ENCODE peak calls at places on chromosomes 7 and 10, in four cellular contexts. D, Z, X and C are unnamed samples. For H3K4me1, the result is how much of the 10 kb centered on the place peaks cover.

GRCh38 chr10:122648599-122649428 is 50.8 kb downstream of the C10orf120 start:
- DNase-seq in D (peak), Z (no peak), X (peak), C (peak)

GRCh38 chr7:155412416-155413253 is 45.3 kb upstream of the EN2 start:
- DNase-seq in D (peak), Z (no peak), X (no peak), C (peak)

GRCh38 chr7:30451539-30452277 is 26.9 kb downstream of the NOD1 start:
- DNase-seq in D (no peak), Z (no peak), X (no peak), C (no peak)

GRCh38 chr7:128841961-128842673 is 11.9 kb downstream of the FLNC start:
- DNase-seq in D (peak), Z (no peak), X (no peak), C (no peak)

GRCh38 chr7:40243076-40243475 is 108.3 kb downstream of the SUGCT start:
- DNase-seq in D (no peak), Z (no peak), X (no peak), C (no peak)

GRCh38 chr10:101655581-101655980 is 39.4 kb downstream of the FBXW4 start:
- DNase-seq in D (no peak), Z (no peak), X (no peak), C (peak)

GRCh38 chr10:117860823-117861222 is 185.9 kb downstream of the RAB11FIP2 start:
- DNase-seq in D (peak), Z (no peak), X (no peak), C (no peak)

GRCh38 chr10:128178319-128178937 is 52.2 kb upstream of the MKI67 start:
- DNase-seq in D (peak), Z (no peak), X (no peak), C (peak)

GRCh38 chr7:41238851-41239331 is 464.0 kb downstream of the INHBA start:
- DNase-seq in D (no peak), Z (no peak), X (no peak), C (no peak)

GRCh38 chr7:16847381-16847860 is 34.4 kb downstream of the AGR3 start:
- DNase-seq in D (peak), Z (no peak), X (no peak), C (no peak)

GRCh38 chr10:110016037-110016436 is 8.3 kb downstream of the ADD3 start:
- DNase-seq in D (peak), Z (no peak), X (no peak), C (no peak)

GRCh38 chr10:111316607-111317006 is 239.8 kb downstream of the ADRA2A start:
- DNase-seq in D (no peak), Z (no peak), X (no peak), C (no peak)

GRCh38 chr10:71659050-71659738 is 60.4 kb downstream of the C10orf105 start:
- DNase-seq in D (no peak), Z (no peak), X (no peak), C (no peak)

GRCh38 chr7:132321387-132321786 is 254.9 kb downstream of the PLXNA4 start:
- DNase-seq in D (peak), Z (no peak), X (no peak), C (no peak)

GRCh38 chr10:6328708-6329423 is 126.1 kb downstream of the PFKFB3 start:
- DNase-seq in D (no peak), Z (no peak), X (no peak), C (no peak)

GRCh38 chr10:6136215-6137201 is 47.7 kb downstream of the RBM17 start:
- DNase-seq in D (no peak), Z (no peak), X (no peak), C (no peak)

GRCh38 chr7:157751951-157752673 is 415.3 kb downstream of the DNAJB6 start:
- DNase-seq in D (no peak), Z (no peak), X (no peak), C (no peak)

GRCh38 chr10:92517034-92517655 is 56.7 kb downstream of the IDE start:
- DNase-seq in D (peak), Z (peak), X (no peak), C (peak)

GRCh38 chr7:51589111-51589510 is 272.5 kb upstream of the COBL start:
- DNase-seq in D (no peak), Z (no peak), X (no peak), C (no peak)

GRCh38 chr7:155518633-155519032 is 27.7 kb downstream of the CNPY1 start:
- DNase-seq in D (no peak), Z (no peak), X (no peak), C (no peak)

GRCh38 chr7:128910569-128910945 is at the start of gene KCP:
- DNase-seq in D (no peak), Z (no peak), X (peak), C (no peak)

GRCh38 chr10:2978111-2978510 is 89.2 kb upstream of the PFKP start:
- DNase-seq in D (peak), Z (no peak), X (no peak), C (no peak)

GRCh38 chr10:55370021-55370420 is 569.0 kb upstream of the PCDH15 start:
- DNase-seq in D (no peak), Z (no peak), X (no peak), C (no peak)

GRCh38 chr7:130875265-130875741 is 141.3 kb upstream of the KLF14 start:
- DNase-seq in D (peak), Z (no peak), X (peak), C (peak)

GRCh38 chr10:124152139-124152780 is 58.9 kb upstream of the CHST15 start:
- DNase-seq in D (peak), Z (no peak), X (peak), C (peak)

GRCh38 chr10:132486539-132487121 is 51.0 kb upstream of the INPP5A start:
- DNase-seq in D (no peak), Z (no peak), X (no peak), C (no peak)

GRCh38 chr10:132193907-132194552 is 7.3 kb downstream of the DPYSL4 start:
- DNase-seq in D (no peak), Z (no peak), X (peak), C (peak)

GRCh38 chr7:106424476-106425016 is 139.8 kb upstream of the NAMPT start:
- DNase-seq in D (no peak), Z (no peak), X (no peak), C (no peak)

GRCh38 chr7:106423836-106424475 is 139.2 kb upstream of the NAMPT start:
- DNase-seq in D (no peak), Z (no peak), X (no peak), C (no peak)

GRCh38 chr7:106423111-106423510 is 138.3 kb upstream of the NAMPT start:
- DNase-seq in D (no peak), Z (no peak), X (no peak), C (no peak)

GRCh38 chr7:106426803-106427202 is 142.0 kb upstream of the NAMPT start:
- DNase-seq in D (no peak), Z (no peak), X (no peak), C (peak)

DNA sequence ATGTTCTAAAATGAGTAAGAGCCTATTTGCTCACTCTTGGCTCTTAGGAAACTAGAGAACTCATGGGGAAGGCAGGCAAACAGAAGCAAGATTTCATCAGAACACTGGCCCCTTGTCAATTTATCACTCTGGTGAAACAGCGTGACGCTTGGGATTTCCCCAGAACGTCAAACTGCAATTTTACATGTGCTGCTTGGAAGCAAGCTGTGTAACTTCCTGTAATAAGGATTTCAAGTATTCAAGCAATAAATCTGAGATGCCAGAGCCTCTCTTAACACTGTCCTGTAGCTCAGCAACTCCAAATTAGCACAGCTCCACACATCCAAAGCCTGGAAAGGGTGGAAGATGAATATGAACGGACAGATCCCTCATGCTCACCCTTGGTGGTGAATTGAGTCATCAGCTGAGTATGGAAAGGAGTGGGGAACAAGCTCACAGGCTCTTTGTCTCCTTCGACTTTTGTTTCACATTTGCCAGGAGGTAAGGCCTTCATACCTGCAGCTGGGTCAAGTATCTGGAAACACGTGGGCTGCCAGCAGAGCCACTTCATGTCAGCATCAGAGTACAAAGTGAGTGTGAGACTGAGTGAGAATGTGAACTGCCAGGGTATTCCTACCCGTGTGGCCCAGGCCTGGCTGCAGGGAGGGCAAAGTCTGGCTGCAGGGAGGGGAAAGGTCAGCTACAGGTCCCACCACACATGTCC is 140.4 kb upstream of the NAMPT start:
- DNase-seq in D (peak), Z (peak), X (peak), C (peak)
- TF ChIP-seq POLR2A in D (no peak), Z (no peak), X (no peak), C (peak)

DNA sequence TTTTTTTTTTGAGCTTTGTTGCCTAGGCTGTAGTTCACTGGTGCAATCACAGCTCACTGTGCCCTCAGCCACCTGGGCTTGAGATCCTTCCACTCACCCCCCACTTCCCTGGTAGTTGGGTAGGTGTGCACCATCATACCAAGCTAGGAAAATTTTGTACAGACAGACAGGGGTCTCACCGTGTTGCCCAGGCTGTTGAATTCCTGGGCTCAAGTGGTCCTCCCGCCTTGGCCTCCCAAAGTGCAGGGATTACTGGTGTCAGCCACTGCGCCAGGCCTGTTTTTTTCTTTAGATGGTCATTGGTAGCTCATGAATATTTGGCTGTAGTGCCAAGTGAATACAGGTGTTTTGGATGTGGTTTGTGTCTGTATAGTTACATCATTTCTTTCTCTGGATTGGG is 7.5 kb downstream of the COMTD1 start:
- DNase-seq in D (no peak), Z (no peak), X (no peak), C (no peak)
- H3K4me1 ChIP-seq in D (half or more), Z (under half), X (half or more), C (half or more)

DNA sequence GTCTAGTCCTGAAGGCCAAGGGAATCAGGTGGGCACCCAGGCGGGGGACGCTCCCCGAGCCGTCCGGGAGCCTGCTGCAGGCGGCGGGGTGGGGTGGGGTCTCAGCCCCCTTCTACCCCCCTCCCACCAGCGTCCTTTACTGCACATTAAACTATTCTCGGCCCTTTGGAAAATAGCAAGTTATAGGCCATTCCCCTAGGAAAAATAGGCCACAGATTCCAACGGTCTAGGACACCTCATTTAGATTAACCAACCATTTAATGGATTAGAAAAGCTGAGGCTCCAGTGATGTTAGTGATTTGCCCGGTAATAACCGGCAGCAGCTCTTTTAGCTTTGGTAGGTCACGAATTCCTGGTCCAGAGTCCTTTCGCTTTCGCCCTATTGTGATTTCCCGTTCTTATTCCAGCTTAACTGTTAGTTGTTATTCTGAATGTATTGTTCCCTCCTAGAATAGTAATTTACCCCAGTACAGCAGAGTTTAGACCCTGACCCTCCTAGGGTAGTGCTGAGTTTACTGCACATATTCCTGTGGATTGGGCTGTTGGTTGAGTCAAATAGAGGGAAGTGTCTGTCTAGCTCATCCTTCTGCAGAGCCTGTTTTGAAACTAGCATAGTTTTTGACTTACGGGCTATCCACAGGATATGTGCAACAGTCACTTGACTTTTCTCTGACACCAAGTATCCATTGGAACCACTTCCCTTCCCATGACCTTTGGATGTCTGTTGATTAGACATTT is 721 bp downstream of the GSTO1 start:
- DNase-seq in D (peak), Z (no peak), X (no peak), C (no peak)
- TF ChIP-seq POLR2A in D (no peak), Z (peak), X (peak), C (peak)

GRCh38 chr7:147915781-147916180 is 674.8 kb upstream of the C7orf33 start:
- DNase-seq in D (no peak), Z (no peak), X (no peak), C (no peak)

GRCh38 chr7:147911224-147911623 is 679.3 kb upstream of the C7orf33 start:
- DNase-seq in D (no peak), Z (no peak), X (no peak), C (no peak)

GRCh38 chr7:147909712-147910111 is 680.9 kb upstream of the C7orf33 start:
- DNase-seq in D (no peak), Z (no peak), X (no peak), C (no peak)

GRCh38 chr7:147916573-147916972 is 674.0 kb upstream of the C7orf33 start:
- DNase-seq in D (no peak), Z (no peak), X (no peak), C (no peak)

GRCh38 chr7:147913239-147913638 is 677.3 kb upstream of the C7orf33 start:
- DNase-seq in D (no peak), Z (no peak), X (no peak), C (no peak)
- H3K4me1 ChIP-seq in D (under half), Z (under half), X (under half), C (under half)